ENCODE peak calls at places on chromosomes 2 and 18, in seven cellular contexts. One of them, this sample, is unnamed.

GRCh38 chr2:235390816-235391194 is 103.0 kb upstream of the AGAP1 start:
- DNase-seq in hepatocyte: no peak
- DNase-seq in cardiac muscle cell: peak; percentile 13
- DNase-seq in right lobe of liver: no peak
- DNase-seq in fibroblast of lung: peak; percentile 29
- DNase-seq in body of pancreas: no peak
- DNase-seq in CD4-positive, CD25-positive, alpha-beta regulatory T cell: no peak
- DNase-seq in this sample: no peak

GRCh38 chr2:56133441-56133840 is 50.3 kb upstream of the CCDC85A start:
- DNase-seq in hepatocyte: no peak
- DNase-seq in cardiac muscle cell: no peak
- DNase-seq in right lobe of liver: no peak
- DNase-seq in fibroblast of lung: no peak
- DNase-seq in body of pancreas: no peak
- DNase-seq in CD4-positive, CD25-positive, alpha-beta regulatory T cell: no peak
- DNase-seq in this sample: no peak

GRCh38 chr2:234827096-234827860 is 124.5 kb upstream of the SH3BP4 start:
- DNase-seq in hepatocyte: no peak
- DNase-seq in cardiac muscle cell: no peak
- DNase-seq in right lobe of liver: no peak
- DNase-seq in fibroblast of lung: no peak
- DNase-seq in body of pancreas: no peak
- DNase-seq in CD4-positive, CD25-positive, alpha-beta regulatory T cell: no peak
- DNase-seq in this sample: no peak

GRCh38 chr2:183148967-183149366 is 24.7 kb downstream of the NUP35 start:
- DNase-seq in hepatocyte: no peak
- DNase-seq in cardiac muscle cell: no peak
- DNase-seq in right lobe of liver: no peak
- DNase-seq in fibroblast of lung: no peak
- DNase-seq in body of pancreas: no peak
- DNase-seq in CD4-positive, CD25-positive, alpha-beta regulatory T cell: no peak
- DNase-seq in this sample: no peak

GRCh38 chr2:172702451-172702850 is 33.2 kb upstream of the RAPGEF4 start:
- DNase-seq in hepatocyte: no peak
- DNase-seq in cardiac muscle cell: no peak
- DNase-seq in right lobe of liver: no peak
- DNase-seq in fibroblast of lung: no peak
- DNase-seq in body of pancreas: no peak
- DNase-seq in CD4-positive, CD25-positive, alpha-beta regulatory T cell: no peak
- DNase-seq in this sample: no peak

GRCh38 chr2:48088994-48089393 is 182.7 kb upstream of the FBXO11 start:
- DNase-seq in hepatocyte: no peak
- DNase-seq in cardiac muscle cell: no peak
- DNase-seq in right lobe of liver: no peak
- DNase-seq in fibroblast of lung: no peak
- DNase-seq in body of pancreas: no peak
- DNase-seq in CD4-positive, CD25-positive, alpha-beta regulatory T cell: no peak
- DNase-seq in this sample: no peak

GRCh38 chr2:237062585-237062984 is 23.1 kb upstream of the COPS8 start:
- DNase-seq in hepatocyte: no peak
- DNase-seq in cardiac muscle cell: no peak
- DNase-seq in right lobe of liver: no peak
- DNase-seq in fibroblast of lung: peak; percentile 43
- DNase-seq in body of pancreas: no peak
- DNase-seq in CD4-positive, CD25-positive, alpha-beta regulatory T cell: no peak
- DNase-seq in this sample: peak; percentile 85

GRCh38 chr2:51717318-51717717 is 685.4 kb upstream of the NRXN1 start:
- DNase-seq in hepatocyte: peak; percentile 41
- DNase-seq in cardiac muscle cell: no peak
- DNase-seq in right lobe of liver: no peak
- DNase-seq in fibroblast of lung: peak; percentile 91
- DNase-seq in body of pancreas: no peak
- DNase-seq in CD4-positive, CD25-positive, alpha-beta regulatory T cell: no peak
- DNase-seq in this sample: no peak

GRCh38 chr2:207161247-207161646 is 4.5 kb downstream of the KLF7 start:
- DNase-seq in hepatocyte: no peak
- DNase-seq in cardiac muscle cell: no peak
- DNase-seq in right lobe of liver: no peak
- DNase-seq in fibroblast of lung: no peak
- DNase-seq in body of pancreas: no peak
- DNase-seq in CD4-positive, CD25-positive, alpha-beta regulatory T cell: no peak
- DNase-seq in this sample: no peak

GRCh38 chr2:10834300-10834699 is 21.7 kb upstream of the PDIA6 start:
- DNase-seq in hepatocyte: no peak
- DNase-seq in cardiac muscle cell: no peak
- DNase-seq in right lobe of liver: no peak
- DNase-seq in fibroblast of lung: peak; percentile 32
- DNase-seq in body of pancreas: no peak
- DNase-seq in CD4-positive, CD25-positive, alpha-beta regulatory T cell: no peak
- DNase-seq in this sample: no peak
- H3K27me3 ChIP-seq in hepatocyte: peaks cover 9% of the 10 kb centered on the region
- H3K27me3 ChIP-seq in cardiac muscle cell: peaks cover 3% of the 10 kb centered on the region
- H3K27me3 ChIP-seq in right lobe of liver: no peaks in the 10 kb centered on the region
- H3K27me3 ChIP-seq in fibroblast of lung: peaks cover 23% of the 10 kb centered on the region
- H3K27me3 ChIP-seq in body of pancreas: no peaks in the 10 kb centered on the region
- H3K27me3 ChIP-seq in CD4-positive, CD25-positive, alpha-beta regulatory T cell: no peaks in the 10 kb centered on the region
- H3K27me3 ChIP-seq in this sample: no peaks in the 10 kb centered on the region

DNA sequence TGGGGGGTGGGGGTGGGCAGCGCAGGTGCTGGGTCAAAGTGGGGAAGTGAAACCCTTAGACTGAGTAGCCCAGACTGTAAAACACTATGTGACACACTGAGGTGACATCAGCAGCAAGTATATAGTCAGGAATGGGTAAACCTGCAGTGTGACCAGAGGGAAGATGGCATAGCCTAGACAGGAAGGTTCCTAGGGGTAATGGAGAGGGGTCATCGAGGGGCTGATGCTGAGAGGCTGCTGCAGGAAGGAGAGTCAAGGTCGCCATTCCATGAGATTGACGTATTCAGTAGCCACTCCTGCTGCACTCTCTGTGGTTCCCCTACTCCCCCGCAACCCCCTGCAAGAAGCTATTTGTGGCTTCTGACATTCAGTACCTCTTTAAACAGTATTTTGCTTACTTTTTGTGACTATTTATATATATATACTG is 111.7 kb downstream of the CHST9 start:
- DNase-seq in hepatocyte: no peak
- DNase-seq in cardiac muscle cell: no peak
- DNase-seq in right lobe of liver: no peak
- DNase-seq in fibroblast of lung: no peak
- DNase-seq in body of pancreas: no peak
- DNase-seq in CD4-positive, CD25-positive, alpha-beta regulatory T cell: no peak
- DNase-seq in this sample: no peak
- H3K4me3 ChIP-seq in hepatocyte: no peak overlapping the region
- H3K4me3 ChIP-seq in cardiac muscle cell: no peak overlapping the region
- H3K4me3 ChIP-seq in right lobe of liver: no peak overlapping the region
- H3K4me3 ChIP-seq in fibroblast of lung: no peak overlapping the region
- H3K4me3 ChIP-seq in body of pancreas: no peak overlapping the region
- H3K4me3 ChIP-seq in CD4-positive, CD25-positive, alpha-beta regulatory T cell: no peak overlapping the region
- H3K4me3 ChIP-seq in this sample: no peak overlapping the region

GRCh38 chr2:135756692-135757091 is 15.0 kb downstream of the UBXN4 start:
- DNase-seq in hepatocyte: no peak
- DNase-seq in cardiac muscle cell: no peak
- DNase-seq in right lobe of liver: no peak
- DNase-seq in fibroblast of lung: no peak
- DNase-seq in body of pancreas: no peak
- DNase-seq in CD4-positive, CD25-positive, alpha-beta regulatory T cell: no peak
- DNase-seq in this sample: no peak
- H3K36me3 ChIP-seq in hepatocyte: peaks cover 11% of the 10 kb centered on the region
- H3K36me3 ChIP-seq in cardiac muscle cell: peaks cover 69% of the 10 kb centered on the region
- H3K36me3 ChIP-seq in right lobe of liver: peaks cover 88% of the 10 kb centered on the region
- H3K36me3 ChIP-seq in fibroblast of lung: peaks cover 6% of the 10 kb centered on the region
- H3K36me3 ChIP-seq in body of pancreas: peaks cover 40% of the 10 kb centered on the region
- H3K36me3 ChIP-seq in CD4-positive, CD25-positive, alpha-beta regulatory T cell: peaks cover 73% of the 10 kb centered on the region
- H3K36me3 ChIP-seq in this sample: peaks cover 92% of the 10 kb centered on the region

GRCh38 chr2:96159084-96159830 is 14.0 kb upstream of the DUSP2 start:
- DNase-seq in hepatocyte: no peak
- DNase-seq in cardiac muscle cell: no peak
- DNase-seq in right lobe of liver: no peak
- DNase-seq in fibroblast of lung: no peak
- DNase-seq in body of pancreas: peak; percentile 25
- DNase-seq in CD4-positive, CD25-positive, alpha-beta regulatory T cell: peak; percentile 92
- DNase-seq in this sample: no peak
- H3K27me3 ChIP-seq in hepatocyte: no peaks in the 10 kb centered on the region
- H3K27me3 ChIP-seq in cardiac muscle cell: peaks cover 11% of the 10 kb centered on the region
- H3K27me3 ChIP-seq in right lobe of liver: no peaks in the 10 kb centered on the region
- H3K27me3 ChIP-seq in fibroblast of lung: peaks cover 7% of the 10 kb centered on the region
- H3K27me3 ChIP-seq in body of pancreas: no peaks in the 10 kb centered on the region
- H3K27me3 ChIP-seq in CD4-positive, CD25-positive, alpha-beta regulatory T cell: no peaks in the 10 kb centered on the region
- H3K27me3 ChIP-seq in this sample: no peaks in the 10 kb centered on the region

GRCh38 chr2:118644190-118644589 is 203.3 kb downstream of the EN1 start:
- DNase-seq in hepatocyte: no peak
- DNase-seq in cardiac muscle cell: no peak
- DNase-seq in right lobe of liver: no peak
- DNase-seq in fibroblast of lung: no peak
- DNase-seq in body of pancreas: no peak
- DNase-seq in CD4-positive, CD25-positive, alpha-beta regulatory T cell: no peak
- DNase-seq in this sample: no peak

GRCh38 chr2:118641711-118642110 is 205.7 kb downstream of the EN1 start:
- DNase-seq in hepatocyte: no peak
- DNase-seq in cardiac muscle cell: no peak
- DNase-seq in right lobe of liver: no peak
- DNase-seq in fibroblast of lung: peak; percentile 43
- DNase-seq in body of pancreas: no peak
- DNase-seq in CD4-positive, CD25-positive, alpha-beta regulatory T cell: no peak
- DNase-seq in this sample: no peak

GRCh38 chr2:118639371-118639770 is 208.1 kb downstream of the EN1 start:
- DNase-seq in hepatocyte: no peak
- DNase-seq in cardiac muscle cell: no peak
- DNase-seq in right lobe of liver: no peak
- DNase-seq in fibroblast of lung: no peak
- DNase-seq in body of pancreas: no peak
- DNase-seq in CD4-positive, CD25-positive, alpha-beta regulatory T cell: no peak
- DNase-seq in this sample: no peak

GRCh38 chr2:118643286-118643685 is 204.2 kb downstream of the EN1 start:
- DNase-seq in hepatocyte: no peak
- DNase-seq in cardiac muscle cell: no peak
- DNase-seq in right lobe of liver: no peak
- DNase-seq in fibroblast of lung: peak; percentile 60
- DNase-seq in body of pancreas: no peak
- DNase-seq in CD4-positive, CD25-positive, alpha-beta regulatory T cell: no peak
- DNase-seq in this sample: no peak

DNA sequence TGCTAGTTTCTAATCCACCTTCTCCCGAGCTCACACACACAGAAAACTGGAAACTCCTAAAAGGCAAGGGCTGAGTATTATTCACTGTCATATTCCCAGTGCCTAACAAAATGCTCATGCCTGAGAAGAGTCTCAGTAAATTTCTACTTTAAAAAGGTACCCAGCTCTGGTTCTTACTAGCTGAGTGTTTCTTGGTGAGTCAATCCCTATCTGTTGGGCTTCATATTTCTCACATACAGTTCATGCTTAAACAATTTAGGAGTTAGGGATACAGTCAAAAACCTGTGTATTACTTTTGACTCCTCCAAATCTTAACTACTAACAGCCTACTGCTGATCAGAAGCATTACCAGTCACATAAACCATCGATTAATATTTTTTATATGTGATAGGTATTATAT is 204.9 kb downstream of the EN1 start:
- DNase-seq in hepatocyte: no peak
- DNase-seq in cardiac muscle cell: no peak
- DNase-seq in right lobe of liver: no peak
- DNase-seq in fibroblast of lung: peak; percentile 45
- DNase-seq in body of pancreas: no peak
- DNase-seq in CD4-positive, CD25-positive, alpha-beta regulatory T cell: no peak
- DNase-seq in this sample: no peak
- H3K4me3 ChIP-seq in hepatocyte: no peak overlapping the region
- H3K4me3 ChIP-seq in cardiac muscle cell: no peak overlapping the region
- H3K4me3 ChIP-seq in right lobe of liver: no peak overlapping the region
- H3K4me3 ChIP-seq in fibroblast of lung: no peak overlapping the region
- H3K4me3 ChIP-seq in body of pancreas: no peak overlapping the region
- H3K4me3 ChIP-seq in CD4-positive, CD25-positive, alpha-beta regulatory T cell: no peak overlapping the region
- H3K4me3 ChIP-seq in this sample: no peak overlapping the region